ENCODE peak calls at places on chromosomes 5 and 9, in four cellular contexts. One of them, this sample, is unnamed. For H3K36me3, the result is how much of the 10 kb centered on the place peaks cover.

GRCh38 chr9:105438136-105438839 is 9.5 kb upstream of the FSD1L start:
- DNase-seq in fibroblast of lung: peak
- DNase-seq in GM23338: no peak
- DNase-seq in endothelial cell of umbilical vein: no peak
- DNase-seq in this sample: no peak

GRCh38 chr5:96015709-96016108 is 54.1 kb upstream of the ELL2 start:
- DNase-seq in GM23338: no peak
- DNase-seq in endothelial cell of umbilical vein: no peak
- DNase-seq in fibroblast of lung: no peak
- DNase-seq in this sample: no peak

GRCh38 chr5:145568581-145568980 is 266.6 kb downstream of the PRELID2 start:
- DNase-seq in fibroblast of lung: peak
- DNase-seq in endothelial cell of umbilical vein: peak
- DNase-seq in GM23338: no peak
- DNase-seq in this sample: no peak

GRCh38 chr9:132235894-132236661 is 74.2 kb downstream of the NTNG2 start:
- DNase-seq in fibroblast of lung: peak
- DNase-seq in endothelial cell of umbilical vein: peak
- DNase-seq in GM23338: peak
- DNase-seq in this sample: peak

GRCh38 chr5:179246227-179246626 is 99.0 kb downstream of the ADAMTS2 start:
- DNase-seq in GM23338: peak
- DNase-seq in fibroblast of lung: no peak
- DNase-seq in endothelial cell of umbilical vein: no peak
- DNase-seq in this sample: no peak

GRCh38 chr5:41796061-41796460 is 74.2 kb downstream of the OXCT1 start:
- DNase-seq in GM23338: no peak
- DNase-seq in endothelial cell of umbilical vein: peak
- DNase-seq in fibroblast of lung: no peak
- DNase-seq in this sample: no peak

GRCh38 chr9:16058131-16058549 is 505.3 kb downstream of the CCDC171 start:
- DNase-seq in GM23338: peak
- DNase-seq in endothelial cell of umbilical vein: peak
- DNase-seq in fibroblast of lung: peak
- DNase-seq in this sample: no peak

GRCh38 chr5:148950892-148951291 is 112.0 kb downstream of the SH3TC2 start:
- DNase-seq in GM23338: no peak
- DNase-seq in endothelial cell of umbilical vein: no peak
- DNase-seq in fibroblast of lung: no peak
- DNase-seq in this sample: no peak

GRCh38 chr5:31036407-31036806 is 157.1 kb upstream of the CDH6 start:
- DNase-seq in GM23338: no peak
- DNase-seq in endothelial cell of umbilical vein: peak
- DNase-seq in fibroblast of lung: peak
- DNase-seq in this sample: no peak

GRCh38 chr9:109297899-109298298 is 23.0 kb downstream of the EPB41L4B start:
- DNase-seq in GM23338: no peak
- DNase-seq in fibroblast of lung: peak
- DNase-seq in endothelial cell of umbilical vein: no peak
- DNase-seq in this sample: no peak

GRCh38 chr9:16901589-16901988 is 31.1 kb upstream of the BNC2 start:
- DNase-seq in fibroblast of lung: peak
- DNase-seq in GM23338: no peak
- DNase-seq in endothelial cell of umbilical vein: no peak
- DNase-seq in this sample: no peak

GRCh38 chr9:32136700-32137339 is 247.6 kb upstream of the ACO1 start:
- DNase-seq in endothelial cell of umbilical vein: no peak
- DNase-seq in GM23338: peak
- DNase-seq in fibroblast of lung: no peak
- DNase-seq in this sample: peak

GRCh38 chr9:132648685-132649084 is 21.1 kb downstream of the DDX31 start:
- DNase-seq in fibroblast of lung: no peak
- DNase-seq in GM23338: no peak
- DNase-seq in endothelial cell of umbilical vein: no peak
- DNase-seq in this sample: no peak

GRCh38 chr9:69946800-69947437 is 96.7 kb upstream of the MAMDC2 start:
- DNase-seq in GM23338: no peak
- DNase-seq in endothelial cell of umbilical vein: peak
- DNase-seq in fibroblast of lung: peak
- DNase-seq in this sample: peak

GRCh38 chr5:35233121-35233520 is 2.8 kb upstream of the PRLR start:
- DNase-seq in GM23338: no peak
- DNase-seq in fibroblast of lung: no peak
- DNase-seq in endothelial cell of umbilical vein: no peak
- DNase-seq in this sample: no peak

DNA sequence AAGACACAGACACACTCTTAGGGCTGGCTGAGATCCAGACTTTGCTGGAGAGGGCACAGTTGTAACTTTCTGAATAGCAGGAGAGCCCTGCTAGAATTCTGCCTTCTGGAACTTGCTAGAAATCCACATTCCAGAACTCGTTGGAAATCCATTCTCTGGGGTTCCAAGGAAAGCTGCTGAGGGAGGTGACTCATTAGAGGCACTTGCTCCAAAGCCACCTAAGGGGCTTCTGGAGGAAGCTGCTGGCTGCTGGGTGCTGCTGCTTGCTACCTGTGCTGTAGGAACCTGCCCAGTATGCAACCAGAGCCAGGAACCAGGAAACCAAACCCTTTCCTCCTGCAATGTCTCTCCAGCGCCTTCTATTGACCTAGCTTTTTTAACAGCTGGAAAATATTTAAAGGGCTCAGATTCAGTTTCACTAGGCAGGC is 4.1 kb upstream of the TLE4 start:
- DNase-seq in GM23338: peak
- DNase-seq in endothelial cell of umbilical vein: no peak
- DNase-seq in fibroblast of lung: no peak
- DNase-seq in this sample: no peak
- TF ChIP-seq CTCF in GM23338: peak
- TF ChIP-seq CTCF in endothelial cell of umbilical vein: no peak
- TF ChIP-seq CTCF in fibroblast of lung: no peak
- TF ChIP-seq CTCF in this sample: no peak

GRCh38 chr9:28587052-28587451 is 1013.8 kb upstream of the C9orf72 start:
- DNase-seq in fibroblast of lung: no peak
- DNase-seq in GM23338: no peak
- DNase-seq in endothelial cell of umbilical vein: no peak
- DNase-seq in this sample: no peak
- H3K36me3 ChIP-seq in fibroblast of lung: under half
- H3K36me3 ChIP-seq in GM23338: under half
- H3K36me3 ChIP-seq in endothelial cell of umbilical vein: under half
- H3K36me3 ChIP-seq in this sample: under half

DNA sequence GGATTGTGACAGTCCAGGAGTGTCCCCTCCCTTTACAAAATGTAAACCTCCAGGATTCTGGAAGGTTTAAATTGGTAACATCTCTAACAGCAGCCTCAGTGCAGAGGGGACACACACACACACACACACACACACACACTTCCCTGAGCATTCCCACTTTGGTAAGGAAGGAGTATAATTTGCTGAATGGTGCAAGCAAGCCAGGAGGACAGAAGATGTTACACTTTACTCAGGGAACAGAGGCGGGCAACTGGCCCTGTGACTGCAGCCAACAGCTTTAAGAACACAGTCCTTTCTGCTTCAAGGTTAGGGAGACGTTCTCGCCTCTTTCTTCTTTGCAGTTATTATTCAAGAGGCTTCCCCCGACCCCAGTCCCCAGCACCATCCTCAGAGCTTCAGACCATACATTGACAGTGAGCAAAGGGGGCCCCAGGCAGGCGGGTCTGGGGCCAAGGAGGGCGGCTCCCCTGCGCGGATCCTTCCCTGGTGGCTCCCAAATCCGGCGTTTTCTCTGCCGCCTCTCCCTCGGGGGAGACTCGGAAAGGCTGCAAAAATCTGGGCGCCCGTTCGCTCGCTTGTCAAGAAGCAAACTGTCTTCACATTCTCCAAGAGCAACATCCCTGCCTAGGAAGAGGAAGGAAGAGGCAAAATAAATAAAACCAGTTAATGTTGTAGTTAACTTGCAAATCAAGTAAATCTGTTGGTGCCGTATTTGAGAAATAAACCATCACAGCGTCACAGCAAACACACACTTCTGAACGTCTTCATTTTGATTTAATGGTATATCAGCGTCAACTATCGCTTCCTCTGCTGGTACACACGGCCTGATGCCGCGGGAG is 3.9 kb upstream of the LHX2 start:
- DNase-seq in GM23338: peak
- DNase-seq in fibroblast of lung: no peak
- DNase-seq in endothelial cell of umbilical vein: no peak
- DNase-seq in this sample: no peak
- TF ChIP-seq EZH2 in GM23338: peak
- TF ChIP-seq EZH2 in fibroblast of lung: no peak
- TF ChIP-seq EZH2 in endothelial cell of umbilical vein: no peak
- TF ChIP-seq EZH2 in this sample: no peak

GRCh38 chr5:10724799-10725507 is 36.1 kb downstream of the DAP start:
- DNase-seq in endothelial cell of umbilical vein: peak
- DNase-seq in fibroblast of lung: peak
- DNase-seq in GM23338: peak
- DNase-seq in this sample: no peak
- TF ChIP-seq CTCF in endothelial cell of umbilical vein: peak
- TF ChIP-seq CTCF in fibroblast of lung: peak
- TF ChIP-seq CTCF in GM23338: peak
- TF ChIP-seq CTCF in this sample: no peak

GRCh38 chr9:129850821-129851540 is 15.7 kb downstream of the USP20 start:
- DNase-seq in fibroblast of lung: no peak
- DNase-seq in GM23338: no peak
- DNase-seq in endothelial cell of umbilical vein: no peak
- DNase-seq in this sample: no peak

GRCh38 chr9:129852575-129852974 is 17.3 kb downstream of the USP20 start:
- DNase-seq in GM23338: no peak
- DNase-seq in fibroblast of lung: no peak
- DNase-seq in endothelial cell of umbilical vein: no peak
- DNase-seq in this sample: no peak

GRCh38 chr9:129849901-129850300 is 14.6 kb downstream of the USP20 start:
- DNase-seq in GM23338: no peak
- DNase-seq in fibroblast of lung: no peak
- DNase-seq in endothelial cell of umbilical vein: peak
- DNase-seq in this sample: no peak

GRCh38 chr9:129853614-129854013 is 18.4 kb downstream of the USP20 start:
- DNase-seq in GM23338: no peak
- DNase-seq in fibroblast of lung: no peak
- DNase-seq in endothelial cell of umbilical vein: no peak
- DNase-seq in this sample: no peak

GRCh38 chr9:129851821-129852220 is 16.6 kb downstream of the USP20 start:
- DNase-seq in GM23338: no peak
- DNase-seq in endothelial cell of umbilical vein: no peak
- DNase-seq in fibroblast of lung: no peak
- DNase-seq in this sample: no peak
- H3K36me3 ChIP-seq in GM23338: under half
- H3K36me3 ChIP-seq in endothelial cell of umbilical vein: under half
- H3K36me3 ChIP-seq in fibroblast of lung: under half
- H3K36me3 ChIP-seq in this sample: under half

DNA sequence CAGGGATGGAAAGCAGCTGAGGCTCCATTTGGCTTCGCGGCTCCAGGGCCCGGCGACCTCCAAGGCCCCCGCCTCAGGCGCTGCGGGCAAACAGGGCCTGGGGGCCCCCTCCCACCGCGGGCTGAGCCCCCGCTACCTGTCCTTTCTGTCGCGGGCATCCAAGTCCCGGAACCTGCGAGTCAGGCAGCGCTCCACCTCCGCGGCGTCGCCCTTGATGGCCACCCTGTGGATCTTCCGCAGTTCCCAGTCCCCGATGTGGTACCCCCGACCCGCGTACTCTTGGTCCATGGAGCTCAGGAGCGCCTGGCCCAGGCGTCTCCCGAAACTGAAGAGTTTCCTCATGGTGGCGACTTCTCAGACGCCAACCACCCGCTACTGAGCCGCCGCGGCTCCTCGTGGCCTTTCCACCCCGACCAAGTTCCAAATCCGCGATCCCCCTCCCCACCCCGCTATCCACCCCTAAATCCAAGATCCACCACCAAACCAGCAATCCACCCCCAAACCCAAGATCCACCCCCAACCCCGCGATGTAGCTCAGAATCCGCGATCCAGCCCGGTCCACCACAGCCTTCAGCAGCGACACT is 86.5 kb upstream of the CCDC180 start:
- DNase-seq in endothelial cell of umbilical vein: no peak
- DNase-seq in GM23338: peak
- DNase-seq in fibroblast of lung: no peak
- DNase-seq in this sample: peak
- TF ChIP-seq EZH2 in endothelial cell of umbilical vein: peak
- TF ChIP-seq EZH2 in GM23338: no peak
- TF ChIP-seq EZH2 in fibroblast of lung: peak
- TF ChIP-seq EZH2 in this sample: peak

GRCh38 chr9:107999890-108000289 is 510.3 kb upstream of the KLF4 start:
- DNase-seq in GM23338: no peak
- DNase-seq in fibroblast of lung: no peak
- DNase-seq in endothelial cell of umbilical vein: no peak
- DNase-seq in this sample: no peak
- TF ChIP-seq CTCF in GM23338: no peak
- TF ChIP-seq CTCF in fibroblast of lung: no peak
- TF ChIP-seq CTCF in endothelial cell of umbilical vein: no peak
- TF ChIP-seq CTCF in this sample: no peak

GRCh38 chr5:151055336-151055735 is 25.5 kb downstream of the TNIP1 start:
- DNase-seq in endothelial cell of umbilical vein: no peak
- DNase-seq in fibroblast of lung: no peak
- DNase-seq in GM23338: no peak
- DNase-seq in this sample: no peak

GRCh38 chr5:151058891-151059611 is 21.8 kb downstream of the TNIP1 start:
- DNase-seq in fibroblast of lung: no peak
- DNase-seq in GM23338: no peak
- DNase-seq in endothelial cell of umbilical vein: no peak
- DNase-seq in this sample: no peak

GRCh38 chr5:151060742-151061141 is 20.1 kb downstream of the TNIP1 start:
- DNase-seq in fibroblast of lung: no peak
- DNase-seq in endothelial cell of umbilical vein: no peak
- DNase-seq in GM23338: no peak
- DNase-seq in this sample: no peak

GRCh38 chr5:151056367-151057306 is 24.2 kb downstream of the TNIP1 start:
- DNase-seq in GM23338: no peak
- DNase-seq in endothelial cell of umbilical vein: no peak
- DNase-seq in fibroblast of lung: no peak
- DNase-seq in this sample: no peak

GRCh38 chr5:151058301-151058700 is 22.5 kb downstream of the TNIP1 start:
- DNase-seq in fibroblast of lung: no peak
- DNase-seq in endothelial cell of umbilical vein: no peak
- DNase-seq in GM23338: no peak
- DNase-seq in this sample: no peak
- H3K36me3 ChIP-seq in fibroblast of lung: under half
- H3K36me3 ChIP-seq in endothelial cell of umbilical vein: under half
- H3K36me3 ChIP-seq in GM23338: under half
- H3K36me3 ChIP-seq in this sample: under half

This sample was measured in hepatocyte.